ENCODE peak calls at places on chromosomes 7 and 10, in four cellular contexts. One of them, this sample, is unnamed.

GRCh38 chr7:138267934-138268333 is 191.7 kb downstream of the AKR1D1 start:
- DNase-seq in WTC11: no peak
- DNase-seq in kidney: no peak
- DNase-seq in RWPE1: no peak
- DNase-seq in this sample: no peak

GRCh38 chr7:144110272-144110671 is 889 bp downstream of the OR2A2 start:
- DNase-seq in kidney: no peak
- DNase-seq in RWPE1: no peak
- DNase-seq in WTC11: no peak
- DNase-seq in this sample: no peak

GRCh38 chr10:32298066-32298812 is 48.7 kb downstream of the EPC1 start:
- DNase-seq in kidney: no peak
- DNase-seq in RWPE1: peak
- DNase-seq in WTC11: no peak
- DNase-seq in this sample: no peak

GRCh38 chr10:116044722-116045374 is 228.2 kb downstream of the GFRA1 start:
- DNase-seq in WTC11: no peak
- DNase-seq in RWPE1: no peak
- DNase-seq in kidney: no peak
- DNase-seq in this sample: no peak

GRCh38 chr10:88424881-88425280 is 158.2 kb downstream of the RNLS start:
- DNase-seq in kidney: no peak
- DNase-seq in WTC11: no peak
- DNase-seq in RWPE1: no peak
- DNase-seq in this sample: no peak

GRCh38 chr10:105063796-105064195 is 422.7 kb downstream of the SORCS3 start:
- DNase-seq in kidney: no peak
- DNase-seq in RWPE1: peak
- DNase-seq in WTC11: peak
- DNase-seq in this sample: no peak

GRCh38 chr7:30238721-30239441 is 45.5 kb upstream of the ZNRF2 start:
- DNase-seq in kidney: no peak
- DNase-seq in WTC11: no peak
- DNase-seq in RWPE1: peak
- DNase-seq in this sample: no peak

GRCh38 chr7:116733924-116734591 is 62.1 kb downstream of the MET start:
- DNase-seq in kidney: no peak
- DNase-seq in WTC11: no peak
- DNase-seq in RWPE1: no peak
- DNase-seq in this sample: no peak

GRCh38 chr7:24757799-24758275 is 573 bp upstream of the GSDME start:
- DNase-seq in WTC11: no peak
- DNase-seq in kidney: no peak
- DNase-seq in RWPE1: peak
- DNase-seq in this sample: no peak

GRCh38 chr7:1916621-1916970 is 246.5 kb downstream of the ELFN1 start:
- DNase-seq in RWPE1: no peak
- DNase-seq in WTC11: no peak
- DNase-seq in kidney: peak
- DNase-seq in this sample: peak

GRCh38 chr10:132422931-132423813 is 26.2 kb downstream of the PWWP2B start:
- DNase-seq in WTC11: no peak
- DNase-seq in kidney: peak
- DNase-seq in RWPE1: no peak
- DNase-seq in this sample: no peak

GRCh38 chr7:93016085-93016471 is 101.7 kb downstream of the SAMD9 start:
- DNase-seq in kidney: no peak
- DNase-seq in WTC11: no peak
- DNase-seq in RWPE1: no peak
- DNase-seq in this sample: no peak

GRCh38 chr10:6074489-6075301 is 12.5 kb upstream of the IL2RA start:
- DNase-seq in kidney: no peak
- DNase-seq in WTC11: no peak
- DNase-seq in RWPE1: peak
- DNase-seq in this sample: no peak

GRCh38 chr7:151832656-151833055 is 44.3 kb downstream of the PRKAG2 start:
- DNase-seq in WTC11: no peak
- DNase-seq in kidney: peak
- DNase-seq in RWPE1: no peak
- DNase-seq in this sample: peak

GRCh38 chr7:49860293-49860692 is 86.9 kb downstream of the VWC2 start:
- DNase-seq in RWPE1: no peak
- DNase-seq in WTC11: no peak
- DNase-seq in kidney: no peak
- DNase-seq in this sample: no peak

GRCh38 chr10:31101123-31101522 is 69.5 kb upstream of the ZNF438 start:
- DNase-seq in RWPE1: peak
- DNase-seq in WTC11: no peak
- DNase-seq in kidney: peak
- DNase-seq in this sample: no peak

GRCh38 chr10:101570764-101571572 is 17.1 kb downstream of the POLL start:
- DNase-seq in WTC11: no peak
- DNase-seq in RWPE1: no peak
- DNase-seq in kidney: no peak
- DNase-seq in this sample: no peak

GRCh38 chr10:1678084-1678483 is 59.2 kb downstream of the ADARB2 start:
- DNase-seq in kidney: no peak
- DNase-seq in WTC11: no peak
- DNase-seq in RWPE1: no peak
- DNase-seq in this sample: no peak

GRCh38 chr7:128937647-128938523 is at the start of gene IRF5:
- DNase-seq in WTC11: peak
- DNase-seq in kidney: peak
- DNase-seq in RWPE1: peak
- DNase-seq in this sample: no peak

GRCh38 chr10:112675560-112676083 is 228.6 kb downstream of the VTI1A start:
- DNase-seq in RWPE1: no peak
- DNase-seq in WTC11: no peak
- DNase-seq in kidney: no peak
- DNase-seq in this sample: no peak

GRCh38 chr10:49668684-49669083 is 10.8 kb upstream of the C10orf53 start:
- DNase-seq in RWPE1: no peak
- DNase-seq in WTC11: no peak
- DNase-seq in kidney: no peak
- DNase-seq in this sample: no peak

GRCh38 chr10:93926613-93927012 is 32.8 kb downstream of the SLC35G1 start:
- DNase-seq in kidney: no peak
- DNase-seq in WTC11: no peak
- DNase-seq in RWPE1: no peak
- DNase-seq in this sample: no peak

GRCh38 chr7:30469303-30469702 is 9.3 kb downstream of the NOD1 start:
- DNase-seq in WTC11: peak
- DNase-seq in RWPE1: peak
- DNase-seq in kidney: no peak
- DNase-seq in this sample: no peak

GRCh38 chr7:55092186-55092976 is 73.6 kb downstream of the EGFR start:
- DNase-seq in kidney: no peak
- DNase-seq in RWPE1: no peak
- DNase-seq in WTC11: no peak
- DNase-seq in this sample: no peak

GRCh38 chr10:87761892-87762291 is 56.1 kb downstream of the ATAD1 start:
- DNase-seq in kidney: no peak
- DNase-seq in RWPE1: peak
- DNase-seq in WTC11: no peak
- DNase-seq in this sample: no peak

GRCh38 chr7:127578036-127578684 is 7.2 kb downstream of the GCC1 start:
- DNase-seq in WTC11: no peak
- DNase-seq in kidney: no peak
- DNase-seq in RWPE1: no peak
- DNase-seq in this sample: no peak

GRCh38 chr7:29548823-29549222 is 14.8 kb upstream of the PRR15 start:
- DNase-seq in RWPE1: no peak
- DNase-seq in WTC11: no peak
- DNase-seq in kidney: no peak
- DNase-seq in this sample: no peak

GRCh38 chr10:84341538-84341856 is 13.1 kb downstream of the CCSER2 start:
- DNase-seq in kidney: no peak
- DNase-seq in RWPE1: no peak
- DNase-seq in WTC11: peak
- DNase-seq in this sample: no peak
- TF ChIP-seq CTCF in kidney: no peak
- TF ChIP-seq CTCF in RWPE1: no peak
- TF ChIP-seq CTCF in WTC11: no peak
- TF ChIP-seq CTCF in this sample: peak

DNA sequence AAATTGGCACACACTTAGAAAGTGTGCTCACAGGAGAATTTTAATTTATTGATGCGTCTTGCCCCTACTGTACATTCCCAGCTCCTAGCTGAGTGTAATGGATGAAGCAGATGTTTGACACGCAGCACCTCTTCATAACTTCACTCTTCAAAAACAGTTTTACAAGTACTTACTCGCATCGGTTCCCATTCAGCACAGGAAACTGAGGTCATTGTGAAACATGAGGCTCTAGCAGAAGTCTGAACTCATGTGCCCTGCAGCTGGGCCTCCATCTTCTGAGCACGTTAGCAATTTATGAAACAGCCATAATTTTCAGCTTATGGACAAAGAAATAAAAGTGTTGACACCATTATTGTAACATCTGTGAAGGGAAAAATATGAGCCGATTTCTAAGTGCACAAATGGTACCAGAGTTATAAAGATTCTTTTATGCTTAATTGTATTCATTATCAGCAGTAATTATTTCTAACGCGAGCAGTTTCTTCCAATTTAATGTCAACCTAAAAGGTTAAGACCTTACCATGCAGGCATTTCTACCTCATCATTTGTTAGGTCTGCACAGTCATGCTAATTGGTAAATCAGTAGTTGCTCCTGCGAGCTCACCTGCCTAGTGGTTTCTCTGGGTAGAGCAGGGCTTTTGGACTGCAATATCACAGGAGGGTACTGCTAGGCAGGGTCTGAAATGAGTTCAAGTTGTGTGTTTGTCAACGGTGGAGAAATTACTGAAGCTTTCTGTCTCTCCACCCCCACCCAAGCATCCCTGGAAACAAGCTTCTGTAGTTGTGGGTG is 558.7 kb upstream of the MGMT start:
- DNase-seq in RWPE1: no peak
- DNase-seq in kidney: no peak
- DNase-seq in WTC11: no peak
- DNase-seq in this sample: no peak
- TF ChIP-seq CTCF in RWPE1: no peak
- TF ChIP-seq CTCF in kidney: no peak
- TF ChIP-seq CTCF in WTC11: no peak
- TF ChIP-seq CTCF in this sample: no peak

DNA sequence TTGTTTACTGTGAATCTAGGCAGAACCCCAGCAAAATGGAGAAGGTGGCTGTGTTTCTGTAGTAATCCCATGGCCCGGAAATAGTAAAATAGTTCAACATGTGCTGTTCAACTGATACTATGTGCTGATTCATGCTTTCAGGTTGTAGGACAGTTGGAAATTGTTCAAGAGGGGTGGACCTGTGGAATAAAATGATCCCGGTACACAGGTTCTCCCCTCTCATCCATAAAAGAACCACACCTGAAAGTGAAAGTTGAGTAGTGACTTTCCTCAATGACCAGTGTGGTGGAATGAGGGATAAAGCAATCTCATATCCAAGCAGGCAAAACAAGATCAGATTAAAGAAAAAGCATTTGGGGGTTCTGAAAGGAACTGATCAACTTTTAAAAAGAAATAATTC is 177.1 kb downstream of the POU6F2 start:
- DNase-seq in WTC11: no peak
- DNase-seq in kidney: no peak
- DNase-seq in RWPE1: no peak
- DNase-seq in this sample: no peak
- TF ChIP-seq CTCF in WTC11: no peak
- TF ChIP-seq CTCF in kidney: no peak
- TF ChIP-seq CTCF in RWPE1: no peak
- TF ChIP-seq CTCF in this sample: no peak

DNA sequence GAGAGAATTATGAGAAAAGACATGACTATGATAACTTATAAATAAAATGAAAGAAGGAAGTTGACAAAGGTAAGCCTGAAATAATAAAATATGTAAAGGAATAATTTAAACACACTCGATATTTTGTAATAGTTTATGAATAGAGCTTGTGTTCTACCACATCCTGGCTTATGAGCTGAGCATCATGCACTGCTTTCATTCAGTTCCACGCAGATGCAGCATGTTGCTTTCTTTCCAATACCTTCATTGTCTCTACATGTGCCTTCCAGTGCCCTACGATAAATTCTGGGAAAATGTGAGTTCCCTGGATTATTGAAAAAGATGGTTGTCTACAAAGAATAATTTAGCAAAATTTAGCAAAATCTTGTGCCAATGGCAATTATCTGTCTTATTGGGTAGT is 398.9 kb upstream of the SEMA3C start:
- DNase-seq in WTC11: no peak
- DNase-seq in RWPE1: no peak
- DNase-seq in kidney: no peak
- DNase-seq in this sample: no peak
- TF ChIP-seq CTCF in WTC11: no peak
- TF ChIP-seq CTCF in RWPE1: no peak
- TF ChIP-seq CTCF in kidney: no peak
- TF ChIP-seq CTCF in this sample: no peak